ENCODE peak calls at places on chromosomes 16 and 17, in eight cellular contexts. Z, B, G, U, I, Y, K and M are unnamed samples.

GRCh38 chr17:59353106-59353854 is 21.8 kb downstream of the YPEL2 start:
- DNase-seq in Z (no peak), B (no peak), G (no peak), U (no peak), I (no peak), Y (no peak), K (no peak), M (no peak)

GRCh38 chr17:82496529-82497434 is 22.8 kb upstream of the FOXK2 start:
- DNase-seq in Z (peak), B (no peak), G (peak), U (peak), I (peak), Y (peak), K (peak), M (peak)

GRCh38 chr17:47131761-47132160 is 57.3 kb downstream of the CDC27 start:
- DNase-seq in Z (no peak), B (no peak), G (no peak), U (no peak), I (no peak), Y (no peak), K (no peak), M (no peak)

GRCh38 chr17:59512844-59513383 is 52.5 kb upstream of the DHX40 start:
- DNase-seq in Z (no peak), B (no peak), G (no peak), U (no peak), I (no peak), Y (no peak), K (no peak), M (no peak)

GRCh38 chr17:4598776-4599504 is 14.6 kb downstream of the SMTNL2 start:
- DNase-seq in Z (peak), B (no peak), G (peak), U (no peak), I (no peak), Y (no peak), K (no peak), M (no peak)

GRCh38 chr17:81481011-81481799 is 31.4 kb downstream of the ACTG1 start:
- DNase-seq in Z (no peak), B (no peak), G (peak), U (peak), I (no peak), Y (peak), K (no peak), M (peak)

GRCh38 chr16:19291459-19291858 is 5.9 kb downstream of the CLEC19A start:
- DNase-seq in Z (no peak), B (no peak), G (no peak), U (peak), I (peak), Y (no peak), K (peak), M (no peak)

GRCh38 chr16:76294691-76295214 is 17.6 kb downstream of the CNTNAP4 start:
- DNase-seq in Z (no peak), B (no peak), G (no peak), U (no peak), I (no peak), Y (no peak), K (no peak), M (no peak)

GRCh38 chr17:50779747-50780363 is 12.5 kb upstream of the ANKRD40CL start:
- DNase-seq in Z (no peak), B (no peak), G (no peak), U (no peak), I (no peak), Y (no peak), K (no peak), M (no peak)

GRCh38 chr17:15185625-15185991 is 79.5 kb downstream of the PMP22 start:
- DNase-seq in Z (no peak), B (no peak), G (peak), U (no peak), I (peak), Y (no peak), K (no peak), M (no peak)

GRCh38 chr17:78174332-78174869 is 6.0 kb downstream of the SYNGR2 start:
- DNase-seq in Z (peak), B (no peak), G (peak), U (no peak), I (peak), Y (no peak), K (peak), M (peak)

GRCh38 chr16:50675686-50676610 is 5.2 kb downstream of the SNX20 start:
- DNase-seq in Z (no peak), B (no peak), G (no peak), U (no peak), I (no peak), Y (no peak), K (peak), M (no peak)

GRCh38 chr17:2094891-2095535 is 40.1 kb downstream of the HIC1 start:
- DNase-seq in Z (no peak), B (no peak), G (peak), U (no peak), I (peak), Y (no peak), K (no peak), M (peak)

GRCh38 chr17:77872199-77872598 is 86.3 kb upstream of the TNRC6C start:
- DNase-seq in Z (no peak), B (no peak), G (no peak), U (no peak), I (no peak), Y (no peak), K (no peak), M (no peak)

GRCh38 chr16:31453255-31454204 is 5.8 kb upstream of the ARMC5 start:
- DNase-seq in Z (no peak), B (no peak), G (peak), U (no peak), I (peak), Y (no peak), K (no peak), M (no peak)

GRCh38 chr17:49987290-49987585 is 7.8 kb downstream of the DLX3 start:
- DNase-seq in Z (no peak), B (no peak), G (no peak), U (no peak), I (no peak), Y (no peak), K (no peak), M (no peak)

GRCh38 chr16:67181346-67181745 is 2.4 kb downstream of the MATCAP1 start:
- DNase-seq in Z (peak), B (no peak), G (no peak), U (no peak), I (peak), Y (no peak), K (no peak), M (no peak)

GRCh38 chr16:68434654-68435210 is 13.6 kb downstream of the SMPD3 start:
- DNase-seq in Z (no peak), B (no peak), G (no peak), U (no peak), I (peak), Y (no peak), K (peak), M (no peak)

GRCh38 chr17:7475764-7476422 is 3.5 kb downstream of the ZBTB4 start:
- DNase-seq in Z (no peak), B (no peak), G (peak), U (no peak), I (no peak), Y (no peak), K (no peak), M (peak)

GRCh38 chr17:78374189-78374588 is 4.3 kb upstream of the PGS1 start:
- DNase-seq in Z (no peak), B (no peak), G (no peak), U (no peak), I (no peak), Y (no peak), K (no peak), M (no peak)

GRCh38 chr16:25141648-25142047 is 30.1 kb downstream of the LCMT1 start:
- DNase-seq in Z (no peak), B (no peak), G (no peak), U (no peak), I (no peak), Y (no peak), K (no peak), M (no peak)

GRCh38 chr16:83888672-83889044 is 10.3 kb upstream of the MLYCD start:
- DNase-seq in Z (no peak), B (no peak), G (no peak), U (no peak), I (no peak), Y (no peak), K (no peak), M (no peak)

GRCh38 chr17:41013606-41014005 is 4.7 kb upstream of the KRTAP3-1 start:
- DNase-seq in Z (no peak), B (no peak), G (peak), U (no peak), I (no peak), Y (no peak), K (no peak), M (no peak)

GRCh38 chr17:80005360-80006338 is 30.0 kb downstream of the TBC1D16 start:
- DNase-seq in Z (peak), B (no peak), G (no peak), U (peak), I (peak), Y (peak), K (peak), M (peak)

GRCh38 chr16:57611184-57611583 is 17.2 kb upstream of the ADGRG1 start:
- DNase-seq in Z (no peak), B (no peak), G (no peak), U (no peak), I (peak), Y (no peak), K (no peak), M (no peak)

GRCh38 chr16:23317266-23317661 is 15.2 kb downstream of the SCNN1B start:
- DNase-seq in Z (no peak), B (no peak), G (no peak), U (no peak), I (peak), Y (no peak), K (no peak), M (no peak)

GRCh38 chr17:80124351-80124981 is 22.5 kb downstream of the EIF4A3 start:
- DNase-seq in Z (no peak), B (no peak), G (no peak), U (peak), I (peak), Y (peak), K (peak), M (no peak)

GRCh38 chr17:68697850-68698313 is 96.7 kb upstream of the FAM20A start:
- DNase-seq in Z (no peak), B (peak), G (peak), U (no peak), I (peak), Y (no peak), K (no peak), M (no peak)

GRCh38 chr16:12395266-12395665 is 408.4 kb downstream of the CPPED1 start:
- DNase-seq in Z (no peak), B (no peak), G (no peak), U (no peak), I (no peak), Y (no peak), K (no peak), M (no peak)

GRCh38 chr16:17830651-17831050 is 359.9 kb upstream of the XYLT1 start:
- DNase-seq in Z (no peak), B (no peak), G (no peak), U (no peak), I (no peak), Y (no peak), K (no peak), M (no peak)

GRCh38 chr17:335691-336090 is 16.9 kb downstream of the RPH3AL start:
- DNase-seq in Z (peak), B (no peak), G (peak), U (no peak), I (no peak), Y (no peak), K (no peak), M (no peak)

GRCh38 chr16:15605869-15606520 is 37.0 kb downstream of the MARF1 start:
- DNase-seq in Z (no peak), B (no peak), G (no peak), U (no peak), I (no peak), Y (no peak), K (no peak), M (no peak)

DNA sequence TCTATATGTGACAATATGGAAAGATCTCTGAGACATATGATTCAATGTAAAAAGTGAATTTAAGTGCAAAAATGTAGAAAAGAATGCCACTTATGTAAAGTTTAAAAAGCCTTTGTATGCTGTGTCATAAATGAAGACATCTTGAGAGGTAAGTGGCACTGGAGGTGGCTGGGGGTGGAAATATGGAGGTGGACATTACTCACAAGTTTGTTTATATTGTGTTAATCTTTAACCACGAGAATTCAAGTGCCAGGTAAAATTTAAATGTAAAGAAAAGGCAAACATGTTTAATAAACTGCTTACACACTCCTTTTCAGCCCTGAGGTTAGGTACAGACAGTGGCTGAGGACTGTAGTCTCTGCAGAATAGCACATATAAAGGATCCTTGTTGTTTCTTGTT is 235.1 kb downstream of the ABCC12 start:
- DNase-seq in Z (no peak), B (no peak), G (no peak), U (no peak), I (no peak), Y (no peak), K (no peak), M (no peak)
- TF ChIP-seq CTCF in Z (no peak), B (no peak), G (no peak), U (no peak), I (no peak), Y (no peak), K (no peak), M (no peak)

GRCh38 chr17:44581868-44582267 is 24.6 kb downstream of the FZD2 start:
- DNase-seq in Z (no peak), B (no peak), G (no peak), U (no peak), I (peak), Y (no peak), K (peak), M (no peak)
- TF ChIP-seq CTCF in Z (no peak), B (peak), G (no peak), U (peak), I (no peak), Y (no peak), K (peak), M (no peak)

GRCh38 chr17:43349142-43349541 is 49.7 kb upstream of the ARL4D start:
- DNase-seq in Z (no peak), B (no peak), G (no peak), U (no peak), I (no peak), Y (no peak), K (no peak), M (no peak)
- TF ChIP-seq CTCF in Z (no peak), B (no peak), G (no peak), U (peak), I (no peak), Y (no peak), K (no peak), M (no peak)

GRCh38 chr16:1825381-1825863 is 1.2 kb downstream of the HAGH start:
- DNase-seq in Z (no peak), B (no peak), G (no peak), U (no peak), I (no peak), Y (no peak), K (no peak), M (no peak)

GRCh38 chr16:1821861-1822611 is 4.6 kb downstream of the HAGH start:
- DNase-seq in Z (no peak), B (no peak), G (no peak), U (no peak), I (no peak), Y (no peak), K (no peak), M (no peak)

GRCh38 chr16:1825864-1826690 is 548 bp downstream of the HAGH start:
- DNase-seq in Z (peak), B (no peak), G (peak), U (peak), I (peak), Y (peak), K (peak), M (no peak)

GRCh38 chr16:1822801-1823200 is 3.8 kb downstream of the HAGH start:
- DNase-seq in Z (no peak), B (no peak), G (no peak), U (no peak), I (no peak), Y (no peak), K (no peak), M (no peak)

GRCh38 chr16:1823821-1824220 is 2.8 kb downstream of the HAGH start:
- DNase-seq in Z (no peak), B (no peak), G (no peak), U (no peak), I (peak), Y (peak), K (peak), M (no peak)
- TF ChIP-seq CTCF in Z (no peak), B (peak), G (no peak), U (no peak), I (no peak), Y (no peak), K (no peak), M (no peak)

GRCh38 chr16:89170346-89171215 is 967 bp upstream of the CDH15 start:
- DNase-seq in Z (peak), B (no peak), G (no peak), U (no peak), I (peak), Y (no peak), K (peak), M (peak)
- TF ChIP-seq CTCF in Z (no peak), B (peak), G (no peak), U (no peak), I (no peak), Y (no peak), K (no peak), M (no peak)